ENCODE peak calls at places on chromosomes 5 and 9, in ten cellular contexts. X is tibial nerve; Z is mammary epithelial cell; P is gastrocnemius medialis; K is body of pancreas; I is CD8-positive, alpha-beta memory T cell; R is colonic mucosa; V is SJCRH30; F is GM23338; Q is pancreas. E is an unnamed sample.

GRCh38 chr9:115845648-115846312 is 307.8 kb upstream of the PAPPA start:
- DNase-seq in X (no peak), Z (peak), P (no peak), K (no peak), I (no peak), R (peak), V (no peak), F (no peak), Q (no peak), E (peak)

GRCh38 chr9:5976668-5977397 is 38.6 kb downstream of the RANBP6 start:
- DNase-seq in X (no peak), Z (peak), P (no peak), K (no peak), I (no peak), R (no peak), V (no peak), F (no peak), Q (no peak), E (no peak)

GRCh38 chr9:132244582-132245455 is 83.0 kb downstream of the NTNG2 start:
- DNase-seq in X (no peak), Z (no peak), P (no peak), K (peak), I (no peak), R (peak), V (no peak), F (no peak), Q (peak), E (no peak)

GRCh38 chr9:128253140-128253990 is 22.4 kb downstream of the GOLGA2 start:
- DNase-seq in X (no peak), Z (no peak), P (no peak), K (no peak), I (no peak), R (no peak), V (no peak), F (peak), Q (no peak), E (no peak)

GRCh38 chr9:131255731-131256197 is 20.5 kb downstream of the FAM78A start:
- DNase-seq in X (no peak), Z (no peak), P (peak), K (no peak), I (no peak), R (no peak), V (no peak), F (no peak), Q (no peak), E (no peak)

GRCh38 chr9:124621371-124622328 is 114.5 kb upstream of the NR5A1 start:
- DNase-seq in X (no peak), Z (peak), P (no peak), K (no peak), I (no peak), R (no peak), V (peak), F (no peak), Q (no peak), E (no peak)

GRCh38 chr9:96616817-96617438 is 2.7 kb downstream of the CDC14B start:
- DNase-seq in X (no peak), Z (no peak), P (no peak), K (no peak), I (no peak), R (no peak), V (no peak), F (no peak), Q (no peak), E (no peak)

GRCh38 chr5:34749431-34749872 is 89.5 kb upstream of the TTC23L start:
- DNase-seq in X (no peak), Z (no peak), P (no peak), K (no peak), I (no peak), R (no peak), V (no peak), F (no peak), Q (no peak), E (no peak)

GRCh38 chr5:148090200-148090599 is 26.4 kb downstream of the SPINK5 start:
- DNase-seq in X (no peak), Z (no peak), P (no peak), K (no peak), I (no peak), R (no peak), V (no peak), F (no peak), Q (no peak), E (peak)

GRCh38 chr5:42631241-42631640 is 125.4 kb upstream of the CCDC152 start:
- DNase-seq in X (no peak), Z (no peak), P (no peak), K (no peak), I (no peak), R (no peak), V (no peak), F (no peak), Q (no peak), E (no peak)

GRCh38 chr5:58108507-58108906 is 351.4 kb downstream of the PLK2 start:
- DNase-seq in X (no peak), Z (no peak), P (no peak), K (no peak), I (no peak), R (no peak), V (no peak), F (no peak), Q (no peak), E (no peak)

GRCh38 chr5:82272957-82273356 is 5.2 kb downstream of the RPS23 start:
- DNase-seq in X (no peak), Z (no peak), P (peak), K (no peak), I (no peak), R (no peak), V (peak), F (peak), Q (no peak), E (no peak)

GRCh38 chr5:150544606-150545219 is 36.8 kb downstream of the NDST1 start:
- DNase-seq in X (peak), Z (peak), P (peak), K (peak), I (peak), R (peak), V (peak), F (peak), Q (peak), E (no peak)

GRCh38 chr9:123267481-123268239 is 726 bp downstream of the STRBP start:
- DNase-seq in X (no peak), Z (no peak), P (no peak), K (peak), I (no peak), R (peak), V (no peak), F (peak), Q (no peak), E (no peak)

DNA sequence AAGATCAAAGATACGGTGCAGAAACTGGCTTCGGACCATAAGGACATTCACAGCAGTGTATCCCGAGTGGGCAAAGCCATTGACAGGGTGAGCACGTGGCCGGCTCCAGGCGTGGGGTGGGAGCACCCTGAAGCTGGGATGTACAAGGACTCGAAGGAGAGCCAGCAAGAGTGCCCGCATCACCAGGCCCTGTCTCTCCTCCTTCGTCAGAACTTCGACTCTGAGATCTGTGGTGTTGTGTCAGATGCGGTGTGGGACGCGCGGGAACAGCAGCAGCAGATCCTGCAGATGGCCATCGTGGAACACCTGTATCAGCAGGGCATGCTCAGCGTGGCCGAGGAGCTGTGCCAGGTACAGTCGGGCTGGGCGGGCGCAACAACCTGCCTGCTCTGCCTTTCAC is 11.0 kb downstream of the NHP2 start:
- DNase-seq in X (no peak), Z (no peak), P (no peak), K (no peak), I (no peak), R (no peak), V (no peak), F (no peak), Q (no peak), E (no peak)
- H3K27ac ChIP-seq in X (no peak), Z (no peak), P (no peak), K (no peak), I (no peak), R (no peak), V (no peak), F (no peak), Q (no peak), E (no peak)

DNA sequence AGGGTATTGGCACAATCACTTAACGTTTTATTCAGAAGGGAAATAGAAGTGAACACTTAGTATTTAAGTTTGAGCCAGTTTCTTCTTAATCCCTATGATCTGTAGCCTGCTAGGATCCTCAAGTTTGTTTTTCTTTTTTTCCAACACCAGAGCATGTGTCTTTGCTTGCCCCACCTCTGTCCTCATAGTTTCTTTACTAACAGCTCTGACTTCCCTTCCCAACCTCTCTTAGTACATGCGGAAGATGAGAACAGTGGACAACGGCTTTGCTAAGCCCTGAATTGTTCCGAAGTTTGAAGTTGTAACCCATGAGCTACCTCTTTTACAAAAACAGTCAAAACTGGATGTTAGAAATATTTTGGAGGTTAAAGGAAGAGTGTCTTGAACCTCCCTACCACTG is 61.7 kb upstream of the TAF11L2 start:
- DNase-seq in X (no peak), Z (no peak), P (no peak), K (no peak), I (no peak), R (no peak), V (no peak), F (no peak), Q (no peak), E (no peak)
- H3K27ac ChIP-seq in X (no peak), Z (no peak), P (no peak), K (peak), I (no peak), R (peak), V (no peak), F (no peak), Q (no peak), E (no peak)

DNA sequence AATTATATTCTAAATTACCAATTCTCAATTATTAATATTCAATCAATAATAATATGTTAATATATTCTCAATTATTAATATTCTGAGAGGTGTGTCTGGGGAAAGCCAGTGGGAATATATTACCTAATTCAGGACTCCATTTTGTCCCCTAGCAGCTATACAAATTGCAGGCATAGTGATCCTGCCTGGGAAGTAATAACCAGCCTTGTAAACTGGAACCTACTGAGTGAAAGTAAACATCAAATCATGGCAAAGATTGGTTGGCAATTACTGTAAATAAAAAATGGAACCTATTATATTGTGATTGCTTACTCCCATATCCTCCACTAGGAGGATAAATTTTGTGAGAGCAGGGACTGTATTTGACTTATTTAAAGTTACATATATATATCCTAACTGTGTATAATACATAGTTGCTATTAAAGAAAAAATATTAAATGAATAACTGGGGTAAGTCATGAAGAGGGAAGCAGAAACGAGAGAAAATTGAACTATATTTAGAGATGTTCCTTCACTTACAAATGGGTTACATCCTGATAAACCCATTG is 150.5 kb upstream of the ELL2 start:
- DNase-seq in X (no peak), Z (no peak), P (no peak), K (no peak), I (no peak), R (no peak), V (no peak), F (no peak), Q (no peak), E (no peak)
- H3K27ac ChIP-seq in X (no peak), Z (no peak), P (no peak), K (peak), I (no peak), R (no peak), V (no peak), F (no peak), Q (no peak), E (no peak)

DNA sequence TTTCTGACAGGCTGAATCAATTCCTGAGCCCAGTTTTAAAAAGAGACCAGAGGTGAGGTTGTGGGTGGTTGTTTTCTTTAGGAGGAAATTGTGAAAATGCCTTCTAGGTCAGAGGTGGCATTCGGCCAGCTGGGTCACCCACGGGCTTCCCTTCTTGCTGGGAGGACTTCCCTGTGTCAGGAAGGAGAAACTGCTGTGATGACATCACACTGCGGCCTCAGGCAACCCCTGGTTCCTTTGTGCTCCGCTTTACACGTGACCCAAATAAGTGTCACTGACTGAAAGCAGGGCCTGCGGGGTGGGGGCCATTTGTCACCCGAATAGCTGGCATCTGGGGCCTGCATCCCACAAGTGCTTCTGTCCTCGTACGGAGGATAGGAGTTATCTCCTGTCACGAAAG is 39.7 kb downstream of the FABP6 start:
- DNase-seq in X (peak), Z (peak), P (peak), K (peak), I (no peak), R (peak), V (peak), F (no peak), Q (peak), E (no peak)
- H3K27ac ChIP-seq in X (no peak), Z (no peak), P (no peak), K (peak), I (no peak), R (peak), V (peak), F (peak), Q (no peak), E (no peak)